ENCODE peak calls at places on chromosome 11, in six cellular contexts. One of them, this sample, is unnamed.

GRCh38 chr11:15278129-15278528 is 163.4 kb downstream of the INSC start:
- DNase-seq in M059J: peak
- DNase-seq in nucleus accumbens: no peak
- DNase-seq in Peyer's patch: no peak
- DNase-seq in NCI-H1417 treated with DMSO at 0.1 percent for 48 hours: no peak
- DNase-seq in posterior cingulate gyrus: no peak
- DNase-seq in this sample: no peak

GRCh38 chr11:69217276-69218105 is 61.8 kb downstream of the SMIM38 start:
- DNase-seq in nucleus accumbens: no peak
- DNase-seq in NCI-H1417 treated with DMSO at 0.1 percent for 48 hours: no peak
- DNase-seq in posterior cingulate gyrus: peak
- DNase-seq in M059J: no peak
- DNase-seq in Peyer's patch: peak
- DNase-seq in this sample: no peak

GRCh38 chr11:105986554-105986953 is 35.5 kb downstream of the MSANTD4 start:
- DNase-seq in M059J: no peak
- DNase-seq in nucleus accumbens: no peak
- DNase-seq in NCI-H1417 treated with DMSO at 0.1 percent for 48 hours: no peak
- DNase-seq in posterior cingulate gyrus: no peak
- DNase-seq in Peyer's patch: no peak
- DNase-seq in this sample: no peak

GRCh38 chr11:94968334-94968958 is 4.9 kb downstream of the CWC15 start:
- DNase-seq in NCI-H1417 treated with DMSO at 0.1 percent for 48 hours: no peak
- DNase-seq in Peyer's patch: no peak
- DNase-seq in M059J: peak
- DNase-seq in posterior cingulate gyrus: no peak
- DNase-seq in nucleus accumbens: no peak
- DNase-seq in this sample: no peak

GRCh38 chr11:28673687-28674431 is 565.7 kb downstream of the METTL15 start:
- DNase-seq in Peyer's patch: no peak
- DNase-seq in NCI-H1417 treated with DMSO at 0.1 percent for 48 hours: no peak
- DNase-seq in nucleus accumbens: no peak
- DNase-seq in M059J: peak
- DNase-seq in posterior cingulate gyrus: no peak
- DNase-seq in this sample: no peak

GRCh38 chr11:74951241-74951640 is 2.2 kb downstream of the SPCS2 start:
- DNase-seq in posterior cingulate gyrus: no peak
- DNase-seq in M059J: no peak
- DNase-seq in Peyer's patch: no peak
- DNase-seq in nucleus accumbens: no peak
- DNase-seq in NCI-H1417 treated with DMSO at 0.1 percent for 48 hours: no peak
- DNase-seq in this sample: no peak

GRCh38 chr11:130806746-130807145 is 109.5 kb downstream of the SNX19 start:
- DNase-seq in nucleus accumbens: no peak
- DNase-seq in posterior cingulate gyrus: no peak
- DNase-seq in M059J: peak
- DNase-seq in Peyer's patch: no peak
- DNase-seq in NCI-H1417 treated with DMSO at 0.1 percent for 48 hours: no peak
- DNase-seq in this sample: no peak

GRCh38 chr11:45097721-45098493 is 48.5 kb upstream of the PRDM11 start:
- DNase-seq in posterior cingulate gyrus: no peak
- DNase-seq in nucleus accumbens: no peak
- DNase-seq in M059J: peak
- DNase-seq in NCI-H1417 treated with DMSO at 0.1 percent for 48 hours: no peak
- DNase-seq in Peyer's patch: no peak
- DNase-seq in this sample: no peak

GRCh38 chr11:96228472-96228871 is 114.5 kb downstream of the MAML2 start:
- DNase-seq in nucleus accumbens: no peak
- DNase-seq in M059J: peak
- DNase-seq in NCI-H1417 treated with DMSO at 0.1 percent for 48 hours: no peak
- DNase-seq in posterior cingulate gyrus: no peak
- DNase-seq in Peyer's patch: no peak
- DNase-seq in this sample: no peak